ENCODE peak calls at places on chromosomes 1 and 21, in five cellular contexts. Z is CD4-positive, CD25-positive, alpha-beta regulatory T cell; C is activated CD4-positive, alpha-beta T cell treated with anti-CD3 and anti-CD28 coated beads, Interleukin-2, amount 10 ng/mL, durations not matched to agents 7 days and 5 days; U is C1 segment of cervical spinal cord; E is glutamatergic neuron. P is an unnamed sample.
A peak's percentile ranks its signal among the peaks of the same experiment; 100 is the strongest.

GRCh38 chr1:31663622-31664452 is 19.2 kb upstream of the PEF1 start:
- DNase-seq in Z (peak; percentile 15), C (peak; percentile 57), U (peak; percentile 24), E (peak; percentile 79), P (peak; percentile 80)

GRCh38 chr1:160821627-160822026 is 25.7 kb downstream of the LY9 start:
- DNase-seq in Z (no peak), C (no peak), U (no peak), E (no peak), P (no peak)

GRCh38 chr1:244394346-244394745 is 57.4 kb downstream of the ADSS2 start:
- DNase-seq in Z (no peak), C (no peak), U (no peak), E (no peak), P (no peak)

GRCh38 chr1:216904457-216904856 is 181.2 kb upstream of the ESRRG start:
- DNase-seq in Z (no peak), C (no peak), U (no peak), E (no peak), P (no peak)

GRCh38 chr21:21163904-21164303 is 165.7 kb downstream of the NCAM2 start:
- DNase-seq in Z (peak; percentile 55), C (peak; percentile 55), U (no peak), E (peak; percentile 34), P (peak; percentile 68)

GRCh38 chr1:198892065-198892464 is 253.2 kb downstream of the PTPRC start:
- DNase-seq in Z (no peak), C (no peak), U (no peak), E (no peak), P (peak; percentile 27)

GRCh38 chr1:87330954-87331318 is 2.3 kb downstream of the LMO4 start:
- DNase-seq in Z (no peak), C (no peak), U (peak; percentile 29), E (no peak), P (no peak)

GRCh38 chr1:54846716-54847284 is 40.2 kb downstream of the DHCR24 start:
- DNase-seq in Z (no peak), C (no peak), U (no peak), E (no peak), P (peak; percentile 7)

GRCh38 chr1:34825455-34826081 is 32.8 kb downstream of the GJA4 start:
- DNase-seq in Z (no peak), C (no peak), U (no peak), E (no peak), P (no peak)

GRCh38 chr1:74523873-74524480 is 11.6 kb upstream of the LRRC53 start:
- DNase-seq in Z (no peak), C (no peak), U (no peak), E (peak; percentile 27), P (no peak)

GRCh38 chr21:46052703-46053651 is 44.9 kb upstream of the COL6A2 start:
- DNase-seq in Z (no peak), C (no peak), U (no peak), E (no peak), P (no peak)

GRCh38 chr21:14699433-14700410 is 153.6 kb upstream of the SAMSN1 start:
- DNase-seq in Z (no peak), C (no peak), U (no peak), E (no peak), P (no peak)

GRCh38 chr1:2530501-2531361 is 668 bp upstream of the HES5 start:
- DNase-seq in Z (no peak), C (no peak), U (no peak), E (no peak), P (no peak)

GRCh38 chr1:77388655-77389054 is 106.8 kb downstream of the AK5 start:
- DNase-seq in Z (no peak), C (no peak), U (no peak), E (no peak), P (no peak)

GRCh38 chr1:7474143-7474490 is 297.0 kb upstream of the VAMP3 start:
- DNase-seq in Z (no peak), C (no peak), U (no peak), E (no peak), P (no peak)

GRCh38 chr1:31397360-31398095 is 15.5 kb upstream of the SERINC2 start:
- DNase-seq in Z (no peak), C (no peak), U (no peak), E (no peak), P (no peak)

GRCh38 chr1:88680446-88680845 is 3.6 kb upstream of the PKN2 start:
- DNase-seq in Z (no peak), C (no peak), U (no peak), E (no peak), P (no peak)

GRCh38 chr1:8421721-8422120 is 103.8 kb downstream of the SLC45A1 start:
- DNase-seq in Z (no peak), C (no peak), U (no peak), E (peak; percentile 56), P (peak; percentile 66)